ENCODE peak calls at places on chromosomes 6 and 20, in five cellular contexts. One of them, this sample, is unnamed.

GRCh38 chr6:8006208-8006607 is 58.0 kb downstream of the BLOC1S5 start:
- DNase-seq in K562: peak
- DNase-seq in HepG2: peak
- DNase-seq in HEK293T: peak
- DNase-seq in GM12878: no peak
- DNase-seq in this sample: peak

GRCh38 chr6:41504526-41505021 is 41.6 kb upstream of the FOXP4 start:
- DNase-seq in K562: no peak
- DNase-seq in HepG2: no peak
- DNase-seq in HEK293T: no peak
- DNase-seq in GM12878: no peak
- DNase-seq in this sample: peak

GRCh38 chr20:31578448-31579138 is 26.5 kb upstream of the ID1 start:
- DNase-seq in K562: no peak
- DNase-seq in HepG2: no peak
- DNase-seq in HEK293T: no peak
- DNase-seq in GM12878: no peak
- DNase-seq in this sample: no peak

GRCh38 chr20:32333988-32334885 is 23.9 kb upstream of the ASXL1 start:
- DNase-seq in K562: peak
- DNase-seq in HepG2: no peak
- DNase-seq in HEK293T: no peak
- DNase-seq in GM12878: no peak
- DNase-seq in this sample: no peak

GRCh38 chr20:24773751-24774201 is 175.3 kb upstream of the CST7 start:
- DNase-seq in K562: no peak
- DNase-seq in HepG2: no peak
- DNase-seq in HEK293T: no peak
- DNase-seq in GM12878: peak
- DNase-seq in this sample: no peak

GRCh38 chr6:157173756-157174155 is 149.6 kb downstream of the TMEM242 start:
- DNase-seq in K562: no peak
- DNase-seq in HepG2: no peak
- DNase-seq in HEK293T: no peak
- DNase-seq in GM12878: no peak
- DNase-seq in this sample: no peak

GRCh38 chr6:52361347-52361944 is 505 bp upstream of the PAQR8 start:
- DNase-seq in K562: peak
- DNase-seq in HepG2: no peak
- DNase-seq in HEK293T: peak
- DNase-seq in GM12878: no peak
- DNase-seq in this sample: no peak

GRCh38 chr6:50952092-50952932 is 133.6 kb downstream of the TFAP2B start:
- DNase-seq in K562: peak
- DNase-seq in HepG2: no peak
- DNase-seq in HEK293T: no peak
- DNase-seq in GM12878: no peak
- DNase-seq in this sample: no peak

GRCh38 chr20:39195495-39196129 is 233.5 kb downstream of the DHX35 start:
- DNase-seq in K562: peak
- DNase-seq in HepG2: no peak
- DNase-seq in HEK293T: no peak
- DNase-seq in GM12878: no peak
- DNase-seq in this sample: peak

GRCh38 chr20:43946659-43947315 is 32.1 kb downstream of the TOX2 start:
- DNase-seq in K562: no peak
- DNase-seq in HepG2: no peak
- DNase-seq in HEK293T: no peak
- DNase-seq in GM12878: no peak
- DNase-seq in this sample: no peak

GRCh38 chr6:138483911-138484731 is 15.2 kb downstream of the NHSL1 start:
- DNase-seq in K562: no peak
- DNase-seq in HepG2: no peak
- DNase-seq in HEK293T: no peak
- DNase-seq in GM12878: no peak
- DNase-seq in this sample: no peak

GRCh38 chr6:43386492-43386891 is 17.0 kb upstream of the ZNF318 start:
- DNase-seq in K562: no peak
- DNase-seq in HepG2: peak
- DNase-seq in HEK293T: no peak
- DNase-seq in GM12878: no peak
- DNase-seq in this sample: peak

GRCh38 chr6:149181304-149181703 is 136.2 kb upstream of the TAB2 start:
- DNase-seq in K562: no peak
- DNase-seq in HepG2: no peak
- DNase-seq in HEK293T: no peak
- DNase-seq in GM12878: no peak
- DNase-seq in this sample: no peak

DNA sequence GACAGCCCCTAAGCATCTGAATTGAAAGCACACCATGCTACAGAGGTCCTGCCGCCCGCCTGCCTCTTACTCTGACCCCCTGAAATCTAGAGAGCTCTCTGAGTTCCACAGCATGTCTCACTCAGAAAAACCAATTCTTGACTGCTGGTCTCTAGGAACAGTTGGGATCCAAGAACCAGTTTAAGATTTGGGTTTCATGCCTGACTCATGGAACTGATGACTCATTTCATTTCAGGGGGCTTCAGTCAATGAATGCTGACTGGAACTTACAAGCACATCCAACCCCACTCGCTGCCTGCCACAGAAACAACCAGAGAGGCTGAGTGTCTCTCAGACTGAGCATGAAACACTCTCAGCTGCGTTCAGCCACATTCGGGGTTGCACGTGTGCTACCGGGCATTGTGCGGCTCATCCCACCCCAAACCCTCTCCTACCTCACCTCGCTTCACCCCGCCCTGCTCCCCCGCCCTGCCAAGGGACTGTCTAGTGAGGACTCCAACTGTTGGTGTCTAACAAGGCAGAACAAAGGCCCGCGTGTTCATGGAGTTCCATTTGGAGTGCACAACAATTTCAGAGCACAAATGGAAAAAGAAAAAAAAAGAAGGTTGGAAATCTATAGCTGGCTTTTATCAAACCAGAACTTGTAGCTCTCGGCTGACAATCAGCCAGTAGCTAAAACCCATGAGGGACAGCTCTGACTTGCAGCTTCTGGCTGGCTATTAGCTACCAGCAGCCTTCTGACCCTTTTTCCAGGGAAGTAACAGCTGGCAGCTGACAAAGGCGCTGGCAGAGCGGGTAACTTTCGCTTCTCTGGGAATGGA is 20.0 kb upstream of the TRAF3IP2 start:
- DNase-seq in K562: no peak
- DNase-seq in HepG2: no peak
- DNase-seq in HEK293T: no peak
- DNase-seq in GM12878: no peak
- DNase-seq in this sample: peak
- TF ChIP-seq FOXM1 in K562: no peak
- TF ChIP-seq FOXM1 in HepG2: no peak
- TF ChIP-seq FOXM1 in HEK293T: no peak
- TF ChIP-seq FOXM1 in GM12878: no peak
- TF ChIP-seq FOXM1 in this sample: no peak

GRCh38 chr6:1746919-1747460 is 137.3 kb downstream of the FOXC1 start:
- DNase-seq in K562: no peak
- DNase-seq in HepG2: no peak
- DNase-seq in HEK293T: no peak
- DNase-seq in GM12878: no peak
- DNase-seq in this sample: no peak

GRCh38 chr6:1744543-1744942 is 134.8 kb downstream of the FOXC1 start:
- DNase-seq in K562: no peak
- DNase-seq in HepG2: no peak
- DNase-seq in HEK293T: no peak
- DNase-seq in GM12878: no peak
- DNase-seq in this sample: no peak

GRCh38 chr6:1749041-1749440 is 139.3 kb downstream of the FOXC1 start:
- DNase-seq in K562: no peak
- DNase-seq in HepG2: no peak
- DNase-seq in HEK293T: no peak
- DNase-seq in GM12878: no peak
- DNase-seq in this sample: no peak

GRCh38 chr6:1747531-1747930 is 137.8 kb downstream of the FOXC1 start:
- DNase-seq in K562: no peak
- DNase-seq in HepG2: no peak
- DNase-seq in HEK293T: no peak
- DNase-seq in GM12878: no peak
- DNase-seq in this sample: no peak

GRCh38 chr6:1745814-1746213 is 136.1 kb downstream of the FOXC1 start:
- DNase-seq in K562: no peak
- DNase-seq in HepG2: no peak
- DNase-seq in HEK293T: no peak
- DNase-seq in GM12878: no peak
- DNase-seq in this sample: no peak
- TF ChIP-seq FOXM1 in K562: no peak
- TF ChIP-seq FOXM1 in HepG2: no peak
- TF ChIP-seq FOXM1 in HEK293T: no peak
- TF ChIP-seq FOXM1 in GM12878: no peak
- TF ChIP-seq FOXM1 in this sample: no peak

GRCh38 chr6:12163149-12163548 is 127.0 kb upstream of the EDN1 start:
- DNase-seq in K562: no peak
- DNase-seq in HepG2: no peak
- DNase-seq in HEK293T: no peak
- DNase-seq in GM12878: no peak
- DNase-seq in this sample: no peak

GRCh38 chr6:12164508-12164770 is 125.7 kb upstream of the EDN1 start:
- DNase-seq in K562: no peak
- DNase-seq in HepG2: no peak
- DNase-seq in HEK293T: no peak
- DNase-seq in GM12878: no peak
- DNase-seq in this sample: no peak

GRCh38 chr6:12163744-12164507 is 126.2 kb upstream of the EDN1 start:
- DNase-seq in K562: no peak
- DNase-seq in HepG2: no peak
- DNase-seq in HEK293T: no peak
- DNase-seq in GM12878: no peak
- DNase-seq in this sample: no peak

GRCh38 chr6:12160350-12160749 is 129.8 kb upstream of the EDN1 start:
- DNase-seq in K562: no peak
- DNase-seq in HepG2: no peak
- DNase-seq in HEK293T: no peak
- DNase-seq in GM12878: no peak
- DNase-seq in this sample: no peak

DNA sequence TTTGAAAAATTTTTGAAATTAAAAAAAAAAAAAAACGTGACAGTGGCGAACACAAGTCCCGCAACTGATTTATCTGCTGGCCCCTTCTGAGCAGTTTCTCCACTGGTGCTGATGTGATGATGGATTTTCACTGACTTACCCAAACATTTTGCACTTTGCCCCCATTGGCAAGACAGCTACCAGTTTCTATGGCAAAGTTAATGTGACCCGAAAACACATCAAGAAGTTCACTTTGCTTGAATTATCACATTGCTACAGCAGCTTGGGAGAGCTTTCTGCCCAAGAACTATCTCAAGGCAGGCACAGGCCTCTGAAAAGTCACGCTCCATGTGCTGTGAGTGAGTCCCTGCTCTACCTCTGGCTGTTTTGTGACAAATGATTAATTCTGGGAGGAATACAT is 128.0 kb upstream of the EDN1 start:
- DNase-seq in K562: no peak
- DNase-seq in HepG2: no peak
- DNase-seq in HEK293T: no peak
- DNase-seq in GM12878: no peak
- DNase-seq in this sample: no peak
- TF ChIP-seq FOXM1 in K562: no peak
- TF ChIP-seq FOXM1 in HepG2: no peak
- TF ChIP-seq FOXM1 in HEK293T: no peak
- TF ChIP-seq FOXM1 in GM12878: no peak
- TF ChIP-seq FOXM1 in this sample: no peak

GRCh38 chr20:47272893-47273590 is 83.5 kb downstream of the ZMYND8 start:
- DNase-seq in K562: peak
- DNase-seq in HepG2: peak
- DNase-seq in HEK293T: peak
- DNase-seq in GM12878: peak
- DNase-seq in this sample: peak
- TF ChIP-seq FOXM1 in K562: no peak
- TF ChIP-seq FOXM1 in HepG2: no peak
- TF ChIP-seq FOXM1 in HEK293T: no peak
- TF ChIP-seq FOXM1 in GM12878: peak
- TF ChIP-seq FOXM1 in this sample: no peak

GRCh38 chr20:34703573-34704176 is 469 bp upstream of the TP53INP2 start:
- DNase-seq in K562: peak
- DNase-seq in HepG2: peak
- DNase-seq in HEK293T: peak
- DNase-seq in GM12878: no peak
- DNase-seq in this sample: peak
- TF ChIP-seq FOXM1 in K562: no peak
- TF ChIP-seq FOXM1 in HepG2: no peak
- TF ChIP-seq FOXM1 in HEK293T: no peak
- TF ChIP-seq FOXM1 in GM12878: no peak
- TF ChIP-seq FOXM1 in this sample: no peak

DNA sequence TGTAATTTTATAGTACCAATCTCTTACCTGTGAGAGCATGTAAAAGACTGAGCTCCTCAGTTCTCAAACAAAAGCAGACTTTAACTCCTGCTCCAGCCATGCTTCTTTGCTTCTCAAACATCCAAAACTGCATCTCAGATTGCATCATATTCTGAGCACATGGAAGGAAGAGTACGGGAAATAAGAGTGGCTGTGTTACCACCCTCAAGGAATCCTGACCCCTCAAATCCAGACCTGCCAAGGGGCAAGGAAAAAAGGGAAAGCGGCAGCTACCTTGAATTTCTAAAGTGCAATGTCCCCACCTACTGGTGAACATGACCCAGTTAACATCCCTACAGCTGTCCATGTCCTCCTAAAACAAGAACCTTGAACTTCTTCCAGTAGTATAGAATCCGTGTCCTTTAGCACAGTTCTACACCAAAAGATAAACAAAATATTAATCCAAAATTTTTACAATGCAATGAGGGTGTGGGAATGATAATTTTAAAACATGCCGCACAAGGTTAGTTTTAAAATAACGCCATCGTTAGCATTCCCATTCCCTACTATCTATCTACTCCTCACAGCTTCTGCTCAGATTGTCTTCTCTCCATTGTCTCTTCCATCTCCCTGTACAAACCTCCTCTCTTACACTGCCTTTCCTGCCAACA is 34.1 kb upstream of the HLA-DQB1 start:
- DNase-seq in K562: peak
- DNase-seq in HepG2: peak
- DNase-seq in HEK293T: peak
- DNase-seq in GM12878: no peak
- DNase-seq in this sample: peak
- TF ChIP-seq FOXM1 in K562: no peak
- TF ChIP-seq FOXM1 in HepG2: no peak
- TF ChIP-seq FOXM1 in HEK293T: no peak
- TF ChIP-seq FOXM1 in GM12878: no peak
- TF ChIP-seq FOXM1 in this sample: no peak

DNA sequence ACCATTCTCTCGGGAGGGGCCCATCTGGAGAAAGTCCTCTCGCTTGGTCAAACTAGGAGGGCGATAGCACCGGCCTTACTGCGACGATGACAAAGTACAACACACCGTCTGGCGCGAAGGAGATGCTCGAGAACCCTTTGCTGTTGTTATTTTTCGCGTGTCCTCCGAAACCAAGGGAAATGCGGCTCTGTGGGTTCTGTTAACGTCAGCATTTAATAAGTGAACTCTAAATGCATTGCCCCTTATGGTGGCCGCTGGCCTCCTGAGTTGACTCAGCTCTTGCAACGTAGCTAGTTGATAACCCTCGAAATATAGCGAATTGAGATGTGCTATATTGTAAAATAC is 577 bp upstream of the SCAND1 start:
- DNase-seq in K562: no peak
- DNase-seq in HepG2: peak
- DNase-seq in HEK293T: no peak
- DNase-seq in GM12878: no peak
- DNase-seq in this sample: no peak
- TF ChIP-seq FOXM1 in K562: no peak
- TF ChIP-seq FOXM1 in HepG2: no peak
- TF ChIP-seq FOXM1 in HEK293T: no peak
- TF ChIP-seq FOXM1 in GM12878: no peak
- TF ChIP-seq FOXM1 in this sample: no peak

This sample was measured in SK-N-SH.